ENCODE peak calls at places on chromosomes 5 and 9, in four cellular contexts. C, N, T and P are unnamed samples.
A peak's percentile ranks its signal among the peaks of the same experiment; 100 is the strongest.

GRCh38 chr5:126594676-126595485 is at the start of gene ALDH7A1:
- DNase-seq in C (peak; percentile 95), N (peak; percentile 82), T (peak; percentile 95), P (peak; percentile 36)

GRCh38 chr5:149271717-149272558 is at the start of gene AFAP1L1:
- DNase-seq in C (peak; percentile 71), N (peak; percentile 69), T (peak; percentile 84), P (peak; percentile 8)

GRCh38 chr5:176373100-176373818 is 8.0 kb downstream of the ARL10 start:
- DNase-seq in C (peak; percentile 63), N (peak; percentile 51), T (no peak), P (no peak)

GRCh38 chr9:133351908-133352634 is 4.1 kb downstream of the RPL7A start:
- DNase-seq in C (no peak), N (no peak), T (no peak), P (no peak)

GRCh38 chr9:113570749-113571711 is 107.5 kb downstream of the RGS3 start:
- DNase-seq in C (peak; percentile 4), N (no peak), T (peak; percentile 37), P (no peak)

GRCh38 chr5:61322738-61323429 is 9.2 kb upstream of the ZSWIM6 start:
- DNase-seq in C (no peak), N (no peak), T (no peak), P (no peak)

GRCh38 chr5:149618581-149619248 is 37.4 kb downstream of the ARHGEF37 start:
- DNase-seq in C (no peak), N (no peak), T (no peak), P (no peak)

GRCh38 chr5:32928761-32929160 is 217.6 kb downstream of the NPR3 start:
- DNase-seq in C (no peak), N (no peak), T (no peak), P (no peak)

GRCh38 chr5:88118179-88118578 is 150.5 kb downstream of the TMEM161B start:
- DNase-seq in C (no peak), N (no peak), T (no peak), P (no peak)

GRCh38 chr9:135951889-135952663 is 9.1 kb downstream of the UBAC1 start:
- DNase-seq in C (no peak), N (no peak), T (no peak), P (no peak)

GRCh38 chr9:100088202-100088601 is 10.6 kb downstream of the ERP44 start:
- DNase-seq in C (no peak), N (no peak), T (no peak), P (no peak)

GRCh38 chr9:95313010-95313498 is 4.5 kb downstream of the FANCC start:
- DNase-seq in C (peak; percentile 55), N (peak; percentile 21), T (peak; percentile 62), P (no peak)

GRCh38 chr9:120434532-120434931 is 145.4 kb downstream of the CDK5RAP2 start:
- DNase-seq in C (peak; percentile 72), N (peak; percentile 39), T (peak; percentile 81), P (no peak)

GRCh38 chr5:181207214-181207959 is 2.4 kb upstream of the TRIM7 start:
- DNase-seq in C (peak; percentile 87), N (peak; percentile 87), T (peak; percentile 90), P (peak; percentile 74)

GRCh38 chr5:80806929-80807328 is 152.1 kb upstream of the DHFR start:
- DNase-seq in C (no peak), N (no peak), T (no peak), P (no peak)

GRCh38 chr5:176407456-176408244 is 8.7 kb downstream of the CLTB start:
- DNase-seq in C (peak; percentile 70), N (peak; percentile 61), T (peak; percentile 64), P (no peak)

GRCh38 chr5:150540615-150541396 is 32.9 kb downstream of the NDST1 start:
- DNase-seq in C (peak; percentile 65), N (no peak), T (peak; percentile 80), P (no peak)

GRCh38 chr5:78547171-78547570 is 101.4 kb downstream of the LHFPL2 start:
- DNase-seq in C (no peak), N (no peak), T (peak; percentile 80), P (no peak)

GRCh38 chr5:157568717-157569116 is 6.9 kb downstream of the ADAM19 start:
- DNase-seq in C (no peak), N (no peak), T (no peak), P (no peak)

GRCh38 chr9:33350310-33350709 is 52.1 kb downstream of the AQP7 start:
- DNase-seq in C (no peak), N (no peak), T (no peak), P (no peak)

GRCh38 chr5:134873987-134874830 is at the start of gene TXNDC15:
- DNase-seq in C (peak; percentile 92), N (peak; percentile 78), T (peak; percentile 92), P (peak; percentile 76)

GRCh38 chr9:98886691-98887229 is 56.9 kb upstream of the COL15A1 start:
- DNase-seq in C (no peak), N (no peak), T (no peak), P (no peak)

GRCh38 chr5:56649569-56649968 is 165.8 kb upstream of the MAP3K1 start:
- DNase-seq in C (no peak), N (no peak), T (no peak), P (no peak)

GRCh38 chr9:124260769-124261603 is 3.2 kb downstream of the NEK6 start:
- DNase-seq in C (no peak), N (no peak), T (peak; percentile 82), P (no peak)
- H3K4me1 ChIP-seq in C (peaks cover 21% of the 10 kb centered on the region), N (peaks cover 58% of the 10 kb centered on the region), T (peaks cover 66% of the 10 kb centered on the region), P (peaks cover 12% of the 10 kb centered on the region)

GRCh38 chr9:122393284-122393983 is 22.6 kb downstream of the PTGS1 start:
- DNase-seq in C (no peak), N (no peak), T (no peak), P (no peak)

GRCh38 chr9:122392714-122393113 is 21.9 kb downstream of the PTGS1 start:
- DNase-seq in C (no peak), N (no peak), T (no peak), P (no peak)

GRCh38 chr9:122396622-122397148 is 25.9 kb downstream of the PTGS1 start:
- DNase-seq in C (no peak), N (no peak), T (no peak), P (no peak)

GRCh38 chr9:122392284-122392683 is 21.5 kb downstream of the PTGS1 start:
- DNase-seq in C (no peak), N (no peak), T (no peak), P (no peak)

GRCh38 chr9:122394265-122395242 is 23.7 kb downstream of the PTGS1 start:
- DNase-seq in C (no peak), N (peak; percentile 44), T (no peak), P (no peak)
- H3K27ac ChIP-seq in C (no peak overlapping the region), N (peak overlapping the region; percentile 46), T (no peak overlapping the region), P (no peak overlapping the region)

DNA sequence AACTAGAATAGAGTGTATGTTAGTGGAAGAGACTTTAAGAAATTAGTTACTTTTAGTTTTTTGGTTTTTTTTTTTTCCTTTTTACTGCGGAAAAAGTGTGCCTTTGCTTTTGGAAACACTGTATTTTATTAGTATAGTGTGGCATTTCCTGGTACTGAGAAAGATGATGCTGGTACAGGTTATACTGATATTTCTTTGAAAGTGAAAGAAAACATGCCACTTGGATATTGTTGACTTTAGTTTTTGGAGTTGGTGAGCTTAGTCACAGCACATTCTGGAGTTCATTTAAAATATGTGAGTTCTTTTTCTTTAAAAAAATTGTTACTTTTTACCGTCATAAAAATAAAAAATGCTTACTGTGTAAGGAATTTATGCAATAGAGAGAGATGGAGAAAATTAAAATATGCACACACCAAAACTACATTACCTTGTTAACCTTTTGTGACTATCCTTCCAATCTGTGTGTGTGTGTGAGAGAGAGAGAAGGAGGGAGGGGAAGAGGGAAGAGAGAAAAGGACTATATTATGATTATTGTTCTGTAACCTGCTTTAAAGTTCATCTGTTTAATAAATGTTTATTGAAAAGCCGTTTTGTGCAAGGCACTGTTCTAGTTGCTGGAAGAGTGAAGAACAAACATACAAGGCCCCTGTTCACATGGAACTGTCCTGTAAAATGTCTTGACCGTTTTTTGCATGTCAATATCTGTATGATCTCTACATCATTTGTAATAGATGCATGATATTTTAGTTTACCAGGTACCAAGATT is 1.9 kb downstream of the UGCG start:
- DNase-seq in C (no peak), N (no peak), T (no peak), P (no peak)
- H3K4me3 ChIP-seq in C (peak overlapping the region; percentile 86), N (peak overlapping the region; percentile 91), T (peak overlapping the region; percentile 92), P (peak overlapping the region; percentile 87)

GRCh38 chr9:93578844-93579243 is 2.5 kb downstream of the PHF2 start:
- DNase-seq in C (peak; percentile 7), N (no peak), T (peak; percentile 35), P (no peak)
- H3K4me1 ChIP-seq in C (peaks cover 4% of the 10 kb centered on the region), N (peaks cover 30% of the 10 kb centered on the region), T (peaks cover 66% of the 10 kb centered on the region), P (peaks cover 32% of the 10 kb centered on the region)

DNA sequence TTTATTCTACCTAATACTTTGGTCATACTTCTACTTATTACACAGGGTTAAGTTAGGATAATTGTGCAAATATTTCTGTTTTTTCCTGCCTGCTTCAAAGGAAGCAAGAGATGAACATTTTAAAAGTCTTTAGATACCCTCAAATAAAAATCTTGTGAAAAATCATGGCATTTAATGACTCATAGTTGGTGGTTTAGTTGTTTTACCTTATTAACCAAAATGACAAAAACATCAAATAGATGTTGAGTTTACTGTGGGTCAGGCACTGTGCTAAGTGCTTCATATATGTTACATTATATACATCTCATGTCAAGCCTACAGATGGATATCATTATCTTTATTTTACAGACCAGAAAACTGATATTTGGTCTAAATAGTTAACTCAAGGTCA is 54.4 kb downstream of the ZNF474 start:
- DNase-seq in C (no peak), N (no peak), T (no peak), P (no peak)
- H3K27ac ChIP-seq in C (no peak overlapping the region), N (peak overlapping the region; percentile 70), T (peak overlapping the region; percentile 57), P (no peak overlapping the region)

GRCh38 chr9:2655411-2655901 is 33.9 kb downstream of the VLDLR start:
- DNase-seq in C (no peak), N (no peak), T (no peak), P (no peak)
- H3K4me3 ChIP-seq in C (no peak overlapping the region), N (no peak overlapping the region), T (no peak overlapping the region), P (no peak overlapping the region)

GRCh38 chr9:84991506-84991855 is 322.0 kb downstream of the NTRK2 start:
- DNase-seq in C (no peak), N (no peak), T (no peak), P (no peak)

GRCh38 chr9:84993105-84993504 is 323.6 kb downstream of the NTRK2 start:
- DNase-seq in C (no peak), N (no peak), T (no peak), P (no peak)

GRCh38 chr9:84988621-84989020 is 319.1 kb downstream of the NTRK2 start:
- DNase-seq in C (no peak), N (no peak), T (no peak), P (no peak)

GRCh38 chr9:84990416-84990815 is 320.9 kb downstream of the NTRK2 start:
- DNase-seq in C (no peak), N (no peak), T (no peak), P (no peak)

DNA sequence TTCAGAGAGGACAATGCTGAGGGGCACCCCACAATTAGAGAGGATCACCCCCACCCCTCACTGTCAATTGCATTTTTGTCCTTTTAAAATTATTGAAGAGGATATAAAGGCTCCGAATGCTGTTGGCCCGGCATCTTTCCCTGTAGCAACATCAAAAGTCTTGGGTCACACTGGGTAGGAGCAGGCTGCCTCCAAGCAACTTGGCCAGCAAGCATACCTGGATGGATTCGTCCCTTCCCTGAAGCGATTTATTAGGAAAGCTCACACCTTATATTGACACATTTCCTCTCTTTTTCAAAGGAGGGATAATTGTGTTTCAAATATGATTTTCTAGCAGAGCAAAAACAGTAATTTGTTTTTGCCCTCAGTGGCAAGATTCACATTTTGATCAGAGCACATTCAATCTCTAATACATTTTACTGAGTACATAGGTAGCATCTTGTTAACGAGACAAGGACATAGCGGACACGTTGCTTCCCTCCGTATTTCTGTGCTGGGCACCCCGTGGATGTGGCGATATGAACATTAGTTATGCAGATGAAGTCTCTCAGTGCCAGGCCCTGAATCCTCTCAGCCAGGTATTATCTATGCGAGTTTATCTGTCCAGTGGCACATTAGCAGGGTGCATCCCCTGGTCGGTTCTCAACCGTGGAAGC is 321.4 kb downstream of the NTRK2 start:
- DNase-seq in C (no peak), N (no peak), T (no peak), P (no peak)
- H3K4me1 ChIP-seq in C (no peaks in the 10 kb centered on the region), N (peaks cover 9% of the 10 kb centered on the region), T (no peaks in the 10 kb centered on the region), P (no peaks in the 10 kb centered on the region)

GRCh38 chr9:108766786-108767185 is 89.0 kb downstream of the ACTL7B start:
- DNase-seq in C (no peak), N (no peak), T (no peak), P (no peak)
- H3K27ac ChIP-seq in C (no peak overlapping the region), N (no peak overlapping the region), T (no peak overlapping the region), P (no peak overlapping the region)